ENCODE peak calls at places on chromosome 9, in eight cellular contexts. L is A673, V is pancreas, I is uterus, G is cardiac muscle cell, P is GM23338, T is upper lobe of right lung, M is RWPE2. A is an unnamed sample.
A peak's percentile ranks its signal among the peaks of the same experiment; 100 is the strongest.

GRCh38 chr9:92298036-92298435 is 4.5 kb upstream of the IARS1 start:
- DNase-seq in L (no peak), V (no peak), I (no peak), G (no peak), P (no peak), T (no peak), M (no peak), A (no peak)

GRCh38 chr9:112863781-112864180 is 26.9 kb downstream of the SLC46A2 start:
- DNase-seq in L (no peak), V (no peak), I (no peak), G (no peak), P (no peak), T (no peak), M (no peak), A (no peak)

GRCh38 chr9:9914174-9914573 is 698.6 kb downstream of the PTPRD start:
- DNase-seq in L (peak; percentile 2), V (no peak), I (no peak), G (no peak), P (peak; percentile 60), T (no peak), M (no peak), A (no peak)

GRCh38 chr9:89606567-89607311 is 1.9 kb downstream of the GADD45G start:
- DNase-seq in L (peak; percentile 22), V (peak; percentile 75), I (peak; percentile 62), G (peak; percentile 74), P (peak; percentile 43), T (peak; percentile 74), M (no peak), A (peak; percentile 80)

GRCh38 chr9:86975571-86975970 is 28.3 kb upstream of the GAS1 start:
- DNase-seq in L (no peak), V (no peak), I (no peak), G (no peak), P (no peak), T (no peak), M (no peak), A (no peak)

GRCh38 chr9:94175669-94176068 is 83.4 kb upstream of the ZNF169 start:
- DNase-seq in L (peak; percentile 83), V (no peak), I (no peak), G (no peak), P (no peak), T (no peak), M (no peak), A (no peak)

GRCh38 chr9:99660191-99660636 is 161.5 kb upstream of the NR4A3 start:
- DNase-seq in L (no peak), V (no peak), I (no peak), G (no peak), P (no peak), T (peak; percentile 53), M (no peak), A (no peak)

GRCh38 chr9:92180669-92181181 is 65.5 kb upstream of the SPTLC1 start:
- DNase-seq in L (peak; percentile 78), V (no peak), I (no peak), G (no peak), P (no peak), T (no peak), M (no peak), A (no peak)

GRCh38 chr9:21552244-21552825 is 70.2 kb upstream of the IFNE start:
- DNase-seq in L (no peak), V (no peak), I (no peak), G (no peak), P (no peak), T (no peak), M (no peak), A (no peak)

GRCh38 chr9:34892886-34893285 is 65.2 kb upstream of the PHF24 start:
- DNase-seq in L (no peak), V (no peak), I (no peak), G (no peak), P (no peak), T (no peak), M (no peak), A (no peak)

GRCh38 chr9:127786773-127787123 is 914 bp downstream of the CDK9 start:
- DNase-seq in L (peak; percentile 31), V (no peak), I (no peak), G (no peak), P (no peak), T (no peak), M (no peak), A (no peak)

GRCh38 chr9:107395126-107395525 is 94.4 kb downstream of the KLF4 start:
- DNase-seq in L (no peak), V (no peak), I (no peak), G (no peak), P (no peak), T (no peak), M (no peak), A (no peak)

GRCh38 chr9:134871941-134872340 is 8.7 kb upstream of the FCN2 start:
- DNase-seq in L (no peak), V (no peak), I (no peak), G (no peak), P (no peak), T (no peak), M (no peak), A (peak; percentile 43)

GRCh38 chr9:134326754-134327526 is 685 bp downstream of the RXRA start:
- DNase-seq in L (no peak), V (peak; percentile 41), I (no peak), G (peak; percentile 74), P (peak; percentile 63), T (no peak), M (no peak), A (peak; percentile 85)

GRCh38 chr9:113355197-113355596 is 5.9 kb downstream of the BSPRY start:
- DNase-seq in L (peak; percentile 24), V (no peak), I (no peak), G (peak; percentile 41), P (peak; percentile 61), T (no peak), M (no peak), A (no peak)

GRCh38 chr9:127867356-127868277 is 9.9 kb downstream of the AK1 start:
- DNase-seq in L (no peak), V (no peak), I (peak; percentile 54), G (no peak), P (peak; percentile 59), T (peak; percentile 71), M (no peak), A (no peak)

GRCh38 chr9:106892632-106893031 is 29.7 kb downstream of the ZNF462 start:
- DNase-seq in L (peak; percentile 75), V (no peak), I (peak; percentile 60), G (peak; percentile 64), P (peak; percentile 94), T (no peak), M (peak; percentile 92), A (peak; percentile 86)

GRCh38 chr9:136694163-136694864 is 7.1 kb upstream of the AGPAT2 start:
- DNase-seq in L (peak; percentile 50), V (peak; percentile 76), I (no peak), G (peak; percentile 72), P (peak; percentile 85), T (peak; percentile 90), M (no peak), A (peak; percentile 86)

GRCh38 chr9:94860678-94861588 is 134.4 kb downstream of the AOPEP start:
- DNase-seq in L (no peak), V (no peak), I (no peak), G (no peak), P (no peak), T (no peak), M (no peak), A (no peak)

DNA sequence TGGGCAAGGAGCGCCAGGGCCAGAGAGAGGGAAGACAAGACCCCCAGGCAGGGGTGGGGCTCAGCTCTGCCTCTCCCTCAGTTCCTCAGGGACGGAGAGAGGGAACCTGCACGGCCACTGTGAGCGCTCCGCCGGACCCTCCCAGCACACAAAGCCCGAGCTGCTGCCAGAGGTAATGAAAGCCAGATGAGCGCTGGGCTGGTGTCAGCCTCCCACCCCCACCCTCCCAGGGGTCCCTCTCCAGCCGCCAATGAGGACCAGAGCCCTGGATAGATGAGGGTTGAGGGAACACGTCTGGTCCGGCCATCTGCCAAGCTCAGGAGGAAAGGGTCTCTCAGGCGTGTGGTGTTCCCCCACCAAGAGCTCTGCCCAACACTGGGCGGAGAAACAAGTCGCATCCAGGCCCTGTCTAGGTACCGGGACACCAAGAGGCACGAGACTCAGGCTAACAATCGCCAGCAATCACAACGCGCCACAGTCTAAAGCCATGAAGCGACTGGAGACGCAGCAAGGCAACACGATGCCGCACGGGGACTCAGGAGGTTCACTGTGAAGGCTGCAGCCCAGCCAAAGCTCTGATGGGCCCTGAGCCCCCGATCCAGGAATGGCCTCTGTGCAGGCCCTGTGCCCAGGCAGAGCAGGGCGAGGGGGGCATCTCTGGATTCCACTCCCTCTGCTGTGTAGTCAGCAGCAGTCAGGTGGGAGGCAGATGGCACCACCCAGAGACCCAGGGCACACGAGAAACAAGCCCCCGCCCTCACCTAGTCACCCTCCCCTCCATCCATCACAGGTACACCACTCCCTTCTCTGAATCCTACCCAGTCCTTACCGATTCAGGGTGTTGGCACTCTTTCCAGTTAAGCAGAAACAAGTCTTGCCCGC is 1.3 kb downstream of the RALGDS start:
- DNase-seq in L (no peak), V (peak; percentile 56), I (no peak), G (peak; percentile 39), P (peak; percentile 32), T (no peak), M (no peak), A (peak; percentile 80)
- H3K4me1 ChIP-seq in L (peaks cover 33% of the 10 kb centered on the region), V (peaks cover 49% of the 10 kb centered on the region), I (no peaks in the 10 kb centered on the region), G (peaks cover 51% of the 10 kb centered on the region), P (no peaks in the 10 kb centered on the region), T (peaks cover 71% of the 10 kb centered on the region), M (no peaks in the 10 kb centered on the region), A (peaks cover 11% of the 10 kb centered on the region)

GRCh38 chr9:81629440-81629839 is 59.9 kb downstream of the TLE1 start:
- DNase-seq in L (no peak), V (no peak), I (no peak), G (no peak), P (no peak), T (no peak), M (no peak), A (no peak)
- H3K4me1 ChIP-seq in L (no peaks in the 10 kb centered on the region), V (peaks cover 4% of the 10 kb centered on the region), I (no peaks in the 10 kb centered on the region), G (no peaks in the 10 kb centered on the region), P (peaks cover 23% of the 10 kb centered on the region), T (no peaks in the 10 kb centered on the region), M (peaks cover 37% of the 10 kb centered on the region), A (no peaks in the 10 kb centered on the region)

GRCh38 chr9:69028754-69029153 is 6.8 kb upstream of the FXN start:
- DNase-seq in L (no peak), V (no peak), I (no peak), G (no peak), P (no peak), T (no peak), M (no peak), A (no peak)
- H3K4me1 ChIP-seq in L (no peaks in the 10 kb centered on the region), V (peaks cover 2% of the 10 kb centered on the region), I (no peaks in the 10 kb centered on the region), G (no peaks in the 10 kb centered on the region), P (no peaks in the 10 kb centered on the region), T (no peaks in the 10 kb centered on the region), M (no peaks in the 10 kb centered on the region), A (no peaks in the 10 kb centered on the region)

DNA sequence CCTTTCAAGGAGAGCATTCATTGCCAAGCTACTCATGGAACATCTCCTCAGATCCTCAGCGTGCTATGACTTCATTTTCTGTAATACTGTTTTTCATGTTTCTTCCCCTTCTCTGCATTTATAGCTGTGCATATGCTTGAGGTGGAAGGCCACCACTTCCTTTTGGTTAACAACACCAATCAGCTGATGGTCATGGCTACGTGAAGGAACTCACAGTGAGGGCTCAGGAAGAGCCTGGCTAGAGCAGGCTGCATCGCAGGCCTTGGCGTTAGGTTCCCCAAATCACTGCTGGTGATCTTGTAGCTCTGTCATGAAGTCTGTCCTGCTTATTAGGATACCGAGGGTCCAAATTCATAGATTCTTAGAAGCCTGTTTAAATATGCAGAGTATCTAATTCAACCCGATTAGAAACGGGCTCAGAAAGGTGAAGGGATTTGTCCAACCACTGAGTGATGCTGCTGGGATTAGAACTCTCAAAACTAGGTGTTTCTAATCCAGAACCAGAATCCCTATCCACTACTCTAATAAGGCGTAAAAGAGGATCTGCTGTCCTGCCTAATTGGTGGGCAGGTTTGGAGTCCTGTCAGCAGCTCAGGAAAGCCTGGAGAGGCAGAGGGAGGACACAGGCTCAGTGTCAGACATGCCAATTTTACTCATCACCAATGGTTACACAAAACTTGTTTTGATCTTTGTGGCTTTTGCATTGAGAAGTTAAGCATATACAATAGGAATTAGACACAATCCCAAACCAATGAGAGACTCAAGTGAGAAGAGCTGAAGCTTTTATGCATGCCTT is 7.5 kb downstream of the SYK start:
- DNase-seq in L (no peak), V (no peak), I (no peak), G (no peak), P (no peak), T (no peak), M (no peak), A (no peak)
- H3K4me1 ChIP-seq in L (peaks cover 29% of the 10 kb centered on the region), V (peaks cover 23% of the 10 kb centered on the region), I (no peaks in the 10 kb centered on the region), G (no peaks in the 10 kb centered on the region), P (no peaks in the 10 kb centered on the region), T (no peaks in the 10 kb centered on the region), M (peaks cover 11% of the 10 kb centered on the region), A (peaks cover 9% of the 10 kb centered on the region)

A was measured in kidney.